ENCODE peak calls at places on chromosomes 1 and 21, in ten cellular contexts. S is AG09309, W is GM12865, M is astrocyte of the spinal cord, J is astrocyte, P is tibial artery, C is tibial nerve, R is lower lobe of right lung, Y is heart left ventricle, Z is transverse colon. G is an unnamed sample.

GRCh38 chr1:72186733-72187307 is 95.5 kb downstream of the NEGR1 start:
- DNase-seq in M (peak), P (no peak), J (peak), C (no peak), Y (no peak), Z (no peak), W (no peak), S (no peak), R (no peak), G (no peak)

GRCh38 chr1:157893681-157894080 is 52.1 kb upstream of the CD5L start:
- DNase-seq in J (no peak), P (no peak), R (no peak), W (no peak), Z (no peak), Y (no peak), M (peak), C (no peak), S (no peak), G (no peak)

GRCh38 chr1:228058981-228059535 is 23.4 kb upstream of the ARF1 start:
- DNase-seq in P (no peak), M (no peak), W (no peak), J (no peak), S (no peak), Z (no peak), C (no peak), R (no peak), Y (peak), G (no peak)

GRCh38 chr1:94864821-94865220 is 44.7 kb downstream of the SLC44A3 start:
- DNase-seq in C (no peak), J (no peak), W (no peak), P (no peak), M (peak), Z (no peak), Y (no peak), R (no peak), S (no peak), G (peak)

GRCh38 chr1:174217787-174218574 is 58.7 kb downstream of the RABGAP1L start:
- DNase-seq in S (no peak), P (no peak), M (peak), W (peak), R (no peak), C (no peak), J (peak), Y (no peak), Z (no peak), G (no peak)

GRCh38 chr1:13828454-13829151 is 128.6 kb downstream of the PRDM2 start:
- DNase-seq in J (no peak), S (no peak), R (peak), M (no peak), W (peak), P (no peak), Y (no peak), Z (peak), C (peak), G (peak)

GRCh38 chr1:167482184-167482583 is 36.1 kb downstream of the CD247 start:
- DNase-seq in R (no peak), M (no peak), P (no peak), J (no peak), S (no peak), Z (no peak), Y (no peak), W (no peak), C (no peak), G (no peak)

GRCh38 chr1:15180189-15180588 is 26.6 kb downstream of the TMEM51 start:
- DNase-seq in R (no peak), J (no peak), Z (no peak), S (no peak), M (no peak), P (no peak), C (no peak), W (no peak), Y (no peak), G (no peak)

GRCh38 chr1:116075981-116076380 is 35.2 kb upstream of the MAB21L3 start:
- DNase-seq in J (no peak), R (no peak), Z (no peak), S (no peak), W (no peak), P (no peak), Y (no peak), M (no peak), C (no peak), G (no peak)

GRCh38 chr1:209652873-209653401 is 712 bp upstream of the LAMB3 start:
- DNase-seq in W (peak), J (peak), R (peak), P (no peak), S (no peak), Y (peak), M (peak), Z (peak), C (peak), G (no peak)

GRCh38 chr1:73901656-73902276 is 296.2 kb downstream of the LRRIQ3 start:
- DNase-seq in Z (no peak), W (no peak), Y (no peak), S (no peak), M (no peak), R (no peak), J (no peak), C (no peak), P (no peak), G (no peak)

GRCh38 chr1:169608231-169608630 is 21.7 kb downstream of the SELP start:
- DNase-seq in R (peak), Y (no peak), Z (no peak), M (no peak), J (no peak), C (no peak), S (no peak), W (no peak), P (no peak), G (no peak)

GRCh38 chr1:115469703-115470476 is 131.8 kb upstream of the NGF start:
- DNase-seq in C (peak), P (no peak), M (peak), R (peak), W (peak), Y (peak), S (no peak), J (peak), Z (peak), G (peak)

GRCh38 chr1:235502601-235503332 is 1.5 kb downstream of the B3GALNT2 start:
- DNase-seq in W (peak), Z (no peak), Y (no peak), S (no peak), C (no peak), P (no peak), M (peak), J (peak), R (no peak), G (no peak)

GRCh38 chr1:41649445-41650175 is 165.1 kb upstream of the EDN2 start:
- DNase-seq in R (no peak), W (no peak), M (no peak), Z (no peak), P (no peak), S (no peak), J (no peak), C (no peak), Y (no peak), G (no peak)

GRCh38 chr1:161427733-161428516 is 60.2 kb upstream of the CFAP126 start:
- DNase-seq in Y (no peak), C (no peak), R (no peak), S (no peak), P (no peak), M (peak), J (peak), Z (no peak), W (peak), G (peak)

GRCh38 chr1:78297828-78298227 is 192.9 kb upstream of the PTGFR start:
- DNase-seq in C (no peak), S (no peak), J (peak), Y (no peak), W (no peak), R (no peak), P (no peak), Z (no peak), M (peak), G (no peak)

GRCh38 chr1:1543706-1544099 is 3.3 kb upstream of the TMEM240 start:
- DNase-seq in R (no peak), S (no peak), M (no peak), Y (peak), P (no peak), C (no peak), Z (no peak), J (no peak), W (no peak), G (no peak)

GRCh38 chr1:40921522-40921921 is 58.0 kb upstream of the CTPS1 start:
- DNase-seq in R (no peak), W (no peak), C (no peak), P (no peak), S (no peak), M (no peak), Z (no peak), Y (no peak), J (no peak), G (no peak)

GRCh38 chr21:31557956-31558838 is 101.3 kb upstream of the SOD1 start:
- DNase-seq in R (no peak), P (no peak), M (peak), J (no peak), C (no peak), Z (peak), Y (no peak), W (no peak), S (no peak), G (peak)

GRCh38 chr21:46605759-46606426 is 1.0 kb upstream of the S100B start:
- DNase-seq in C (no peak), R (peak), S (no peak), M (no peak), J (no peak), Y (peak), W (peak), Z (peak), P (peak), G (no peak)

GRCh38 chr1:50940291-50940690 is 19.8 kb downstream of the FAF1 start:
- DNase-seq in M (no peak), P (no peak), R (no peak), C (no peak), S (no peak), Z (no peak), J (no peak), W (no peak), Y (no peak), G (no peak)

GRCh38 chr1:201347498-201348210 is 29.8 kb downstream of the TNNT2 start:
- DNase-seq in P (no peak), Y (peak), S (no peak), R (peak), M (no peak), W (no peak), J (no peak), C (no peak), Z (no peak), G (no peak)

GRCh38 chr1:59332983-59333382 is 36.1 kb downstream of the FGGY start:
- DNase-seq in R (no peak), J (peak), W (peak), S (peak), Y (no peak), Z (no peak), C (no peak), M (peak), P (no peak), G (no peak)

GRCh38 chr21:15522148-15522547 is 207.6 kb upstream of the USP25 start:
- DNase-seq in C (no peak), P (no peak), W (no peak), Z (no peak), R (no peak), S (no peak), Y (no peak), M (no peak), J (no peak), G (no peak)

GRCh38 chr1:170556910-170557309 is 24.9 kb downstream of the GORAB start:
- DNase-seq in J (no peak), M (no peak), P (no peak), C (no peak), W (no peak), Y (no peak), Z (no peak), R (no peak), S (no peak), G (no peak)

GRCh38 chr1:91596474-91596873 is 95.8 kb downstream of the CDC7 start:
- DNase-seq in M (no peak), R (no peak), C (no peak), J (no peak), P (no peak), Z (no peak), Y (no peak), S (no peak), W (no peak), G (no peak)

GRCh38 chr1:36764796-36765195 is 269.5 kb downstream of the GRIK3 start:
- DNase-seq in Z (no peak), M (no peak), W (no peak), S (no peak), Y (no peak), R (no peak), C (no peak), P (no peak), J (no peak), G (no peak)

GRCh38 chr1:245825128-245825901 is 670.5 kb downstream of the KIF26B start:
- DNase-seq in J (no peak), C (no peak), Z (no peak), M (peak), Y (no peak), R (no peak), P (no peak), W (no peak), S (no peak), G (no peak)
- TF ChIP-seq CTCF in J (no peak), C (no peak), Z (no peak), M (peak), Y (peak), R (peak), P (no peak), W (no peak), S (peak), G (no peak)

DNA sequence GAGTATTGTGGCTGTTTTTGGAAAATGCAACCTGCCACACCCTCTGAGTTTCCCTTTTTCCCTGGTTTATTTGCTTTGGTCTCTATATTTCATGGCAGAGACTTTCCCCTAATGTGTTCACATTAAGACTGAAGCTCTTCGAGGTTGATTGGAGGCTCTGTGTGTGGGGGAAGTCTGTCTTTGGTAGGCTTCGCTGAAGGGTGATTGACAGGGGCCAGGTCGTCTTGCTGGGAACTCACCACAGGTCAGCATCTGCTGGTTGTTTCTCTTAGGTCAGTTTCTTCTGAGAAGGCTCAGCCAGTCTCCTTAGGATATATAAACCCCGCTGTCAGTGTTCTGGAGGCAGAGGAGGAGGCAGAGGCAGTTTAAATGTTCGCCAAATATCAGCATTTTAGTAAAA is 249.4 kb downstream of the RPS6KC1 start:
- DNase-seq in Z (no peak), S (no peak), W (no peak), J (no peak), C (no peak), Y (no peak), M (no peak), P (no peak), R (no peak), G (no peak)
- TF ChIP-seq CTCF in Z (no peak), S (no peak), W (no peak), J (no peak), C (no peak), Y (no peak), M (no peak), P (no peak), R (no peak), G (no peak)

GRCh38 chr1:240611228-240611618 is 732 bp downstream of the GREM2 start:
- DNase-seq in P (no peak), Y (no peak), Z (no peak), S (no peak), C (no peak), J (no peak), R (no peak), W (no peak), M (no peak), G (no peak)

GRCh38 chr1:240607006-240607405 is 4.9 kb downstream of the GREM2 start:
- DNase-seq in W (no peak), Z (peak), R (no peak), J (no peak), C (no peak), S (no peak), P (no peak), M (no peak), Y (no peak), G (no peak)

GRCh38 chr1:240611619-240612490 is at the start of gene GREM2:
- DNase-seq in R (peak), J (peak), P (peak), C (peak), Y (no peak), W (peak), Z (peak), S (peak), M (peak), G (peak)

GRCh38 chr1:240609527-240610060 is 2.4 kb downstream of the GREM2 start:
- DNase-seq in C (no peak), J (no peak), S (no peak), P (no peak), Y (no peak), Z (no peak), R (no peak), W (no peak), M (no peak), G (no peak)

DNA sequence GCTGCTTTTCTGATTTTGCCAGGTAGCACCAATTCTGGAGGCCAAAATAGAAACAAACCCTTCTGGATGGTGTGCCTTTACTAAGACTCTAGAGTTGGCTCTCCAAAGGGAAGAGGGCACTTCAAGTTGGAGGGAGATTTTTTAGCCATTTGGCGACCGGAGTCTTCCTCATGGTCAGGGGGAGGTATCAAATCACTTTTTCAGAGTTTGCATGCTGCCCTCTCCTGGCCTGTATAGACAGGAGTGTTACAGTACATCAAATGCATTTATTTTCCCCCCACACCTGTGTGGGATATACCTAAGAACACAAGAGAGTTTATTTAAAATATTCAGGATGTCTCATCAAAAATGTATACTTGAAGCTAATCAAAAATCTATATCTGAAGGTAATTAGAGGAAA is 3.2 kb downstream of the GREM2 start:
- DNase-seq in C (no peak), W (peak), P (no peak), S (no peak), J (no peak), Z (peak), Y (no peak), M (no peak), R (no peak), G (no peak)
- TF ChIP-seq CTCF in C (no peak), W (no peak), P (no peak), S (peak), J (peak), Z (peak), Y (peak), M (peak), R (no peak), G (peak)

GRCh38 chr21:38334866-38335265 is 78.1 kb downstream of the KCNJ15 start:
- DNase-seq in W (no peak), C (no peak), S (no peak), J (no peak), Y (no peak), P (no peak), Z (no peak), M (no peak), R (no peak), G (no peak)

GRCh38 chr21:38337793-38338192 is 81.0 kb downstream of the KCNJ15 start:
- DNase-seq in W (no peak), S (no peak), M (no peak), J (no peak), R (no peak), P (no peak), Z (no peak), Y (no peak), C (no peak), G (no peak)

GRCh38 chr21:38330671-38331070 is 73.9 kb downstream of the KCNJ15 start:
- DNase-seq in S (no peak), W (no peak), P (no peak), R (no peak), Y (no peak), J (no peak), Z (no peak), M (no peak), C (no peak), G (no peak)

GRCh38 chr21:38329176-38329575 is 72.4 kb downstream of the KCNJ15 start:
- DNase-seq in S (no peak), R (no peak), Y (no peak), J (no peak), C (no peak), P (no peak), Z (no peak), M (no peak), W (no peak), G (no peak)

DNA sequence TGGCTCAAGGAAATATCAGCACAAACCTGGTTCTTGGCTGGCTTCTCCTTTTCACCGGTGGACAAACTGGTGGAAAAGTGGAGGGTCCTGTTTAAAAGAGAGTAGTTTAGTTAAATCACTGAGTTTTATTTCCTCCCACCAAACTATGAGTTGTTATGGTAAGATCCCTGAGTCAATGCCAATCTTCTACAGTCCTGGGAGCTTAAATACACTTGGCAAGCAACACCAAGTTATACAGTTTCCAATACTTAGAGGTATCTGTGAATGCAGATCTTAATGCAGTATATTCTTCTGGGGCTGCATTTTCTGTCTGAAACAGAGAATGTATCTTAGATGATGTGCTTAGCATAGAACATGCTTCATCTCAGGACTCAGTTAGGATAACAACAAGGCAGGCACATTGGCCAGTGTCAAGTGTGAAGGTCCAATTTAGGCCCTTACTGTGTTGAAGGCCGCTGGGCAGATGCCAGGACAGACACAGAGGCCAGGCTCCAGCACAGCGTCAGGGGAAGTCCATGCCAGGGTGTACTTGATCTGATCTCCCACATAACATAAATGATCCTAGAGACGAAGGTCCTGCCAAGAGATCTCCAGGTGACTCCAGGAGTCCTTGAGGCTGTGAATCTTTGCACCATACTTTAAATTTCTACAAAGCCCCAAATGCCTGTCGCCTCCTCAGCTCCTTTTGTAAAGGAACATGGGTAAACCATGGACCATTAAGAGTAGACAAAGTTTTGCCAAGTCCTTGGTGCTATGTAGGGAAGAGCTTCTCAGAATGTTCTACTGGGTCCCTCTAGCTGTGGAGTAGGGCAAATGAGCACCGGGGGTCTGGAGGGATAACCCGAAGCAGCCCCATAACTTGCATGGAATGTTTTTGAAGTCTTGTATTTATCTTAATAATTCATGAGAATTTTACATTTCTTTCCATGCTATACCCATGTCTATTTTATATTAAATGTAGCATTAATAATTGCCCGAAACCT is 76.8 kb downstream of the KCNJ15 start:
- DNase-seq in S (no peak), P (no peak), M (no peak), Y (no peak), R (no peak), W (peak), Z (no peak), C (no peak), J (no peak), G (no peak)
- TF ChIP-seq CTCF in S (peak), P (no peak), M (peak), Y (peak), R (peak), W (peak), Z (no peak), C (no peak), J (peak), G (no peak)

DNA sequence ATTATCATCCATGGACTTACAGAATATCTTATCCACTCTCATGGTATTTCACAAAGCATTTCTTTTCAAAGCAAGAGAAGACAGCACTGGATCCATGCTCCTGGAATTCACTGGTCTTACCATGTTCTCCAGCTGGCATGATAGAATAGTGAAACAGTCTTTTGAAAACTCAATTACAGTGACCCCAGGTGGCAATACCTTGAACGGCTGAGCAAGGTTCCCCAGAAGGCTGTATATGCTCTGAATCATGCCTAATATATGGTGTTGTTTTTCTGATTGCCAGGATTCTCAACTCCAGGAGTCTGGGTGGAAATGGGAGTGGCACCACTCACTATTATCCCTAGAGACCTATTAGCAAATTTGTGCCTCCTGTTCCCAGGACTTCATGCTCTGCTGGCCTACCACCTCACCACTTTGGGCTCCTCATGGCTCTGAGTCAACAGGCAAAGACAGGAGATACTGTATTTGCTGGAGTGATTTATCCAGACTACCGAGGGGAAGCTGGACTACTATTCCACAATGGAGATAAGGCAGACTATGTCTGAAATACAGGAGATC is 87.6 kb downstream of the CATSPERE start:
- DNase-seq in P (no peak), Y (no peak), S (no peak), M (no peak), W (no peak), R (no peak), Z (no peak), C (no peak), J (no peak), G (no peak)
- TF ChIP-seq CTCF in P (no peak), Y (no peak), S (no peak), M (no peak), W (no peak), R (no peak), Z (no peak), C (no peak), J (no peak), G (no peak)

GRCh38 chr1:26161408-26162219 is 2.7 kb downstream of the FAM110D start:
- DNase-seq in M (peak), P (peak), R (peak), Z (peak), S (no peak), C (no peak), J (peak), Y (peak), W (no peak), G (peak)
- TF ChIP-seq CTCF in M (peak), P (no peak), R (no peak), Z (no peak), S (no peak), C (no peak), J (no peak), Y (no peak), W (no peak), G (no peak)

G was measured in nephron progenitor cell.